ENCODE peak calls at places on chromosome 3, in five cellular contexts. One of them, this sample, is unnamed.

GRCh38 chr3:143484851-143485512 is 363.3 kb downstream of the SLC9A9 start:
- DNase-seq in lower lobe of right lung: no peak
- DNase-seq in suprapubic skin: no peak
- DNase-seq in GM23338: peak; percentile 35
- DNase-seq in Panc1: no peak
- DNase-seq in this sample: no peak

GRCh38 chr3:63910873-63911272 is 1.3 kb downstream of the SCAANT1 start:
- DNase-seq in lower lobe of right lung: no peak
- DNase-seq in suprapubic skin: no peak
- DNase-seq in GM23338: no peak
- DNase-seq in Panc1: no peak
- DNase-seq in this sample: no peak

GRCh38 chr3:126704494-126705214 is 614 bp downstream of the CHCHD6 start:
- DNase-seq in lower lobe of right lung: no peak
- DNase-seq in suprapubic skin: no peak
- DNase-seq in GM23338: peak; percentile 48
- DNase-seq in Panc1: no peak
- DNase-seq in this sample: peak; percentile 24

GRCh38 chr3:120931593-120931992 is 23.6 kb downstream of the STXBP5L start:
- DNase-seq in lower lobe of right lung: no peak
- DNase-seq in suprapubic skin: no peak
- DNase-seq in GM23338: no peak
- DNase-seq in Panc1: no peak
- DNase-seq in this sample: no peak

GRCh38 chr3:149970716-149971402 is at the start of gene PFN2:
- DNase-seq in lower lobe of right lung: peak; percentile 70
- DNase-seq in suprapubic skin: no peak
- DNase-seq in GM23338: no peak
- DNase-seq in Panc1: no peak
- DNase-seq in this sample: peak; percentile 57

GRCh38 chr3:63950698-63951097 is 38.5 kb upstream of the SCAANT1 start:
- DNase-seq in lower lobe of right lung: no peak
- DNase-seq in suprapubic skin: no peak
- DNase-seq in GM23338: no peak
- DNase-seq in Panc1: no peak
- DNase-seq in this sample: no peak

GRCh38 chr3:123834631-123835030 is 49.5 kb downstream of the MYLK start:
- DNase-seq in lower lobe of right lung: no peak
- DNase-seq in suprapubic skin: no peak
- DNase-seq in GM23338: no peak
- DNase-seq in Panc1: peak; percentile 69
- DNase-seq in this sample: peak; percentile 74

GRCh38 chr3:172562881-172563835 is 39.9 kb upstream of the TNFSF10 start:
- DNase-seq in lower lobe of right lung: no peak
- DNase-seq in suprapubic skin: no peak
- DNase-seq in GM23338: peak; percentile 12
- DNase-seq in Panc1: peak; percentile 58
- DNase-seq in this sample: peak; percentile 37

GRCh38 chr3:192445768-192446644 is 281.3 kb downstream of the FGF12 start:
- DNase-seq in lower lobe of right lung: no peak
- DNase-seq in suprapubic skin: no peak
- DNase-seq in GM23338: no peak
- DNase-seq in Panc1: no peak
- DNase-seq in this sample: no peak

GRCh38 chr3:183515968-183516851 is 39.3 kb downstream of the KLHL6 start:
- DNase-seq in lower lobe of right lung: no peak
- DNase-seq in suprapubic skin: no peak
- DNase-seq in GM23338: peak; percentile 71
- DNase-seq in Panc1: no peak
- DNase-seq in this sample: no peak

GRCh38 chr3:31371464-31371863 is 161.3 kb upstream of the STT3B start:
- DNase-seq in lower lobe of right lung: no peak
- DNase-seq in suprapubic skin: no peak
- DNase-seq in GM23338: no peak
- DNase-seq in Panc1: no peak
- DNase-seq in this sample: no peak

GRCh38 chr3:100796556-100796955 is 87.3 kb downstream of the TFG start:
- DNase-seq in lower lobe of right lung: no peak
- DNase-seq in suprapubic skin: no peak
- DNase-seq in GM23338: peak; percentile 53
- DNase-seq in Panc1: no peak
- DNase-seq in this sample: peak; percentile 4

GRCh38 chr3:11029948-11030347 is 37.4 kb downstream of the SLC6A1 start:
- DNase-seq in lower lobe of right lung: no peak
- DNase-seq in suprapubic skin: no peak
- DNase-seq in GM23338: no peak
- DNase-seq in Panc1: no peak
- DNase-seq in this sample: no peak

GRCh38 chr3:194139977-194140351 is 4.0 kb downstream of the HES1 start:
- DNase-seq in lower lobe of right lung: no peak
- DNase-seq in suprapubic skin: no peak
- DNase-seq in GM23338: no peak
- DNase-seq in Panc1: no peak
- DNase-seq in this sample: no peak

GRCh38 chr3:130093741-130094391 is 12.2 kb downstream of the ALG1L2 start:
- DNase-seq in lower lobe of right lung: peak; percentile 51
- DNase-seq in suprapubic skin: no peak
- DNase-seq in GM23338: peak; percentile 51
- DNase-seq in Panc1: no peak
- DNase-seq in this sample: no peak

GRCh38 chr3:52777959-52778805 is 783 bp downstream of the ITIH1 start:
- DNase-seq in lower lobe of right lung: peak; percentile 20
- DNase-seq in suprapubic skin: no peak
- DNase-seq in GM23338: no peak
- DNase-seq in Panc1: no peak
- DNase-seq in this sample: no peak

GRCh38 chr3:52532517-52532837 is 1.2 kb downstream of the NT5DC2 start:
- DNase-seq in lower lobe of right lung: no peak
- DNase-seq in suprapubic skin: peak; percentile 78
- DNase-seq in GM23338: no peak
- DNase-seq in Panc1: no peak
- DNase-seq in this sample: peak; percentile 24

GRCh38 chr3:30894521-30895289 is at the start of gene GADL1:
- DNase-seq in lower lobe of right lung: peak; percentile 63
- DNase-seq in suprapubic skin: no peak
- DNase-seq in GM23338: peak; percentile 75
- DNase-seq in Panc1: no peak
- DNase-seq in this sample: peak; percentile 8

GRCh38 chr3:105277656-105278055 is 89.1 kb upstream of the ALCAM start:
- DNase-seq in lower lobe of right lung: no peak
- DNase-seq in suprapubic skin: no peak
- DNase-seq in GM23338: no peak
- DNase-seq in Panc1: no peak
- DNase-seq in this sample: no peak

GRCh38 chr3:40179016-40179415 is 130.5 kb upstream of the EIF1B start:
- DNase-seq in lower lobe of right lung: peak; percentile 71
- DNase-seq in suprapubic skin: no peak
- DNase-seq in GM23338: peak; percentile 86
- DNase-seq in Panc1: peak; percentile 36
- DNase-seq in this sample: peak; percentile 41

GRCh38 chr3:148360046-148360445 is 337.7 kb upstream of the AGTR1 start:
- DNase-seq in lower lobe of right lung: no peak
- DNase-seq in suprapubic skin: no peak
- DNase-seq in GM23338: no peak
- DNase-seq in Panc1: no peak
- DNase-seq in this sample: no peak

GRCh38 chr3:119098620-119099222 is 47.2 kb upstream of the TEX55 start:
- DNase-seq in lower lobe of right lung: no peak
- DNase-seq in suprapubic skin: no peak
- DNase-seq in GM23338: peak; percentile 60
- DNase-seq in Panc1: peak; percentile 20
- DNase-seq in this sample: peak; percentile 36

GRCh38 chr3:25527796-25528195 is 99.7 kb downstream of the RARB start:
- DNase-seq in lower lobe of right lung: no peak
- DNase-seq in suprapubic skin: no peak
- DNase-seq in GM23338: no peak
- DNase-seq in Panc1: no peak
- DNase-seq in this sample: no peak

GRCh38 chr3:157502916-157503620 is at the start of gene VEPH1:
- DNase-seq in lower lobe of right lung: peak; percentile 53
- DNase-seq in suprapubic skin: no peak
- DNase-seq in GM23338: peak; percentile 43
- DNase-seq in Panc1: no peak
- DNase-seq in this sample: no peak

GRCh38 chr3:49554639-49555265 is 475 bp downstream of the BSN start:
- DNase-seq in lower lobe of right lung: peak; percentile 66
- DNase-seq in suprapubic skin: no peak
- DNase-seq in GM23338: peak; percentile 65
- DNase-seq in Panc1: no peak
- DNase-seq in this sample: peak; percentile 37

GRCh38 chr3:143482106-143483088 is 362.8 kb downstream of the CHST2 start:
- DNase-seq in lower lobe of right lung: no peak
- DNase-seq in suprapubic skin: no peak
- DNase-seq in GM23338: no peak
- DNase-seq in Panc1: no peak
- DNase-seq in this sample: no peak

GRCh38 chr3:12751548-12751947 is 7.5 kb downstream of the TMEM40 start:
- DNase-seq in lower lobe of right lung: no peak
- DNase-seq in suprapubic skin: no peak
- DNase-seq in GM23338: no peak
- DNase-seq in Panc1: no peak
- DNase-seq in this sample: peak; percentile 49

GRCh38 chr3:20055020-20055775 is 15.0 kb downstream of the KAT2B start:
- DNase-seq in lower lobe of right lung: no peak
- DNase-seq in suprapubic skin: no peak
- DNase-seq in GM23338: peak; percentile 22
- DNase-seq in Panc1: no peak
- DNase-seq in this sample: no peak

DNA sequence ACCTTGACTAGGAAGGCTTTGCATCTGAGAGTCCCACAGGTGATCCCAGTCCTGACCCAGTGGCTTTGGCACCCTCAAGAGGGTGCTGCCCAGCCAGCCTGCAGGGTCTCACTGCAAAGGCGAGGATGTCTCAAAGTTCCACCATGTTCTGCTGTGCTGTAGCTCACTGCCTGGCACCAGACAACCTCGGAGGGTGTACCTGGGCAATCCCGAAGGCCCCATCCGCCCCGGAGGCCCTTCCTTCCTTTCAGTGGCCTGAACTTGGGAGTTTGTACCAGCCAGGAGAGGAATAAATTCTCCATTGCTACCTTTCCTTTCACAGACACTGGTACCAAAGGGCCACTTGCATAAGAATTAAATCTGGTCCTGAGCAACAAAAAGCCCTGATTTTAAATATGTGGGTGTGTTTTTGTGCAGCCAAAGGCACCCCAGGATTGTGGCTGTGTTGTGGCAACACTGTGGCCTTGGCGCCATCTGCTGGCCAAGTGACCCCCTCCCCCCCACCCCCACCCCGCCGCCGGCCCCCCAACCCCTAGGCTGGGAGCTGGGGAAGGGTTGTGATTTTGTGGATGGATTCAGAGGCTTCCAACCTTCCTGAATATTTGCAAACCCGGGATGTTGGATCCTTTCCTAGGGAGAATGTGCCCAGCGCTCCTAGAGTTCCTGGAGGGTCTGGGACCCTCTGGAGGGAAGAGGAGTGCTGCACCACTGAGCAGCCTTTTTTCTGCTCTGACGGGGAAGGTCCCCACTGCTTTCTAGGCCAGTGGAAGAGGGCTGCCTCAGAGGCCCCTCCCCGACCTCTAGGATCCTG is 9.7 kb upstream of the PTPN23 start:
- DNase-seq in lower lobe of right lung: no peak
- DNase-seq in suprapubic skin: no peak
- DNase-seq in GM23338: peak; percentile 72
- DNase-seq in Panc1: no peak
- DNase-seq in this sample: peak; percentile 34
- TF ChIP-seq CTCF in lower lobe of right lung: peak; percentile 62
- TF ChIP-seq CTCF in suprapubic skin: peak; percentile 48
- TF ChIP-seq CTCF in GM23338: peak; percentile 8
- TF ChIP-seq CTCF in Panc1: peak; percentile 74
- TF ChIP-seq CTCF in this sample: peak; percentile 57

DNA sequence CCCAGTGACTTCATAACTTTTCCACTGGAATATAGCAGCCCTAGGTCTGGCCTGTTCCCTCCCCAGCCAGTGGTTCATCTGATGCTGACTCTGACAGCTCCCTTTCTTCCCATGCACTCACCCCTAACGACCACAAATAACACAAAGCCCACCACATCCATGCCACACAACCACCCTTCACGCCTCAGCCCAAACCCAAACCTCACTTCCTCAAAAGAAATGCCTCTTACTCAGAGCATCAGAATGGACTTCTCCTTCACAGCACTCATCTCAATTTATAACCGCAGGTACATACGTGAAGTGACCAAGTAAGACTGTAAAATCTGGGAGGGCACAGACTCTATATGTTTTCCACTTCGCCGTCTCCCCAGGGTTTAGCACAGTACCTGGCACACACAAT is 1.1 kb downstream of the RBSN start:
- DNase-seq in lower lobe of right lung: no peak
- DNase-seq in suprapubic skin: no peak
- DNase-seq in GM23338: no peak
- DNase-seq in Panc1: no peak
- DNase-seq in this sample: no peak
- H3K27ac ChIP-seq in lower lobe of right lung: peak overlapping the region; percentile 82
- H3K27ac ChIP-seq in suprapubic skin: no peak overlapping the region
- H3K27ac ChIP-seq in GM23338: no peak overlapping the region
- H3K27ac ChIP-seq in Panc1: peak overlapping the region; percentile 55
- H3K27ac ChIP-seq in this sample: no peak overlapping the region

DNA sequence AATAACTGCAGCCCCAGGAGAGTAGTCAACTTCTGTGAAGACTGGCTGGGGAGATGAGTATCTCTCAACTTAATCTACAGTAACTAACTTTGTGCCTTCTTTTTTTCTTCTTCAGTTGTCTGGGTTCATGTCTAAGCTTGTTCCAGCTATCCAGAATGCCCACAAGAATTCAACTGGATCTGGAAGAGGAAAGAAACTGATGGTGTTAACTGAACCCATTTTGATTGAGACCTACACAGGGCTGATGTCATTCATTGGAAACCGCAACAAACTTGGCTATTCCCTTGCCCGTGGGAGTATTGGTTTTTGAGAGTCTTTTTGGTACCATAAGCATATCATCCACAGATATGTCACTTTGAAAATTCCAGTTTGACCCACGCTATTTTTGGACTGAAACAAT is 148.7 kb downstream of the TPRG1 start:
- DNase-seq in lower lobe of right lung: no peak
- DNase-seq in suprapubic skin: no peak
- DNase-seq in GM23338: no peak
- DNase-seq in Panc1: no peak
- DNase-seq in this sample: no peak
- TF ChIP-seq CTCF in lower lobe of right lung: no peak
- TF ChIP-seq CTCF in suprapubic skin: no peak
- TF ChIP-seq CTCF in GM23338: no peak
- TF ChIP-seq CTCF in Panc1: no peak
- TF ChIP-seq CTCF in this sample: no peak

GRCh38 chr3:151578495-151578894 is 117.6 kb upstream of the IGSF10 start:
- DNase-seq in lower lobe of right lung: no peak
- DNase-seq in suprapubic skin: no peak
- DNase-seq in GM23338: peak; percentile 43
- DNase-seq in Panc1: no peak
- DNase-seq in this sample: no peak

GRCh38 chr3:151581046-151581445 is 120.2 kb upstream of the IGSF10 start:
- DNase-seq in lower lobe of right lung: no peak
- DNase-seq in suprapubic skin: no peak
- DNase-seq in GM23338: no peak
- DNase-seq in Panc1: no peak
- DNase-seq in this sample: no peak

GRCh38 chr3:151579571-151580270 is 118.9 kb upstream of the IGSF10 start:
- DNase-seq in lower lobe of right lung: no peak
- DNase-seq in suprapubic skin: no peak
- DNase-seq in GM23338: no peak
- DNase-seq in Panc1: no peak
- DNase-seq in this sample: no peak

GRCh38 chr3:151584603-151585002 is 123.7 kb upstream of the IGSF10 start:
- DNase-seq in lower lobe of right lung: no peak
- DNase-seq in suprapubic skin: no peak
- DNase-seq in GM23338: peak; percentile 18
- DNase-seq in Panc1: no peak
- DNase-seq in this sample: no peak

GRCh38 chr3:151580592-151580991 is 119.7 kb upstream of the IGSF10 start:
- DNase-seq in lower lobe of right lung: no peak
- DNase-seq in suprapubic skin: no peak
- DNase-seq in GM23338: no peak
- DNase-seq in Panc1: no peak
- DNase-seq in this sample: no peak
- H3K27ac ChIP-seq in lower lobe of right lung: no peak overlapping the region
- H3K27ac ChIP-seq in suprapubic skin: peak overlapping the region; percentile 51
- H3K27ac ChIP-seq in GM23338: no peak overlapping the region
- H3K27ac ChIP-seq in Panc1: no peak overlapping the region
- H3K27ac ChIP-seq in this sample: no peak overlapping the region

This sample was measured in RWPE1.